ENCODE peak calls at places on chromosome X, in ten cellular contexts. X is foreskin fibroblast, Z is suprapubic skin, B is prostate gland, Y is GM20000, Q is fibroblast of pulmonary artery, T is kidney epithelial cell, O is WERI-Rb-1, C is neural crest cell, P is B cell. S is an unnamed sample.

GRCh38 chrX:115564243-115564642 is 3.3 kb downstream of the PLS3 start:
- DNase-seq in X (peak), Z (no peak), B (no peak), Y (no peak), Q (no peak), T (no peak), O (no peak), C (no peak), P (no peak), S (no peak)

GRCh38 chrX:153557618-153558017 is 40.2 kb downstream of the ATP2B3 start:
- DNase-seq in X (no peak), Z (no peak), B (no peak), Y (no peak), Q (no peak), T (no peak), O (peak), C (no peak), P (no peak), S (no peak)

GRCh38 chrX:135170877-135171519 is at the start of gene CT55:
- DNase-seq in X (no peak), Z (no peak), B (no peak), Y (no peak), Q (no peak), T (no peak), O (peak), C (no peak), P (no peak), S (no peak)

GRCh38 chrX:31658360-31658759 is 586.5 kb upstream of the FTHL17 start:
- DNase-seq in X (peak), Z (no peak), B (no peak), Y (peak), Q (peak), T (no peak), O (no peak), C (no peak), P (no peak), S (no peak)

GRCh38 chrX:11792461-11793421 is 34.7 kb downstream of the MSL3 start:
- DNase-seq in X (no peak), Z (no peak), B (peak), Y (peak), Q (no peak), T (no peak), O (no peak), C (no peak), P (no peak), S (no peak)

GRCh38 chrX:150627957-150628356 is 59.5 kb downstream of the MTM1 start:
- DNase-seq in X (no peak), Z (no peak), B (no peak), Y (peak), Q (no peak), T (no peak), O (no peak), C (no peak), P (no peak), S (no peak)

GRCh38 chrX:123905334-123905733 is 45.5 kb downstream of the XIAP start:
- DNase-seq in X (no peak), Z (no peak), B (no peak), Y (no peak), Q (no peak), T (no peak), O (no peak), C (no peak), P (no peak), S (no peak)

GRCh38 chrX:111896148-111896547 is 20.2 kb downstream of the TRPC5OS start:
- DNase-seq in X (no peak), Z (no peak), B (no peak), Y (no peak), Q (no peak), T (no peak), O (no peak), C (no peak), P (no peak), S (no peak)

GRCh38 chrX:10030570-10030969 is 63.4 kb downstream of the CLDN34 start:
- DNase-seq in X (peak), Z (no peak), B (no peak), Y (no peak), Q (peak), T (peak), O (no peak), C (no peak), P (no peak), S (no peak)

GRCh38 chrX:149495573-149496071 is 9.5 kb downstream of the IDS start:
- DNase-seq in X (peak), Z (no peak), B (no peak), Y (no peak), Q (peak), T (peak), O (no peak), C (no peak), P (no peak), S (no peak)

GRCh38 chrX:11341274-11342256 is 48.4 kb downstream of the AMELX start:
- DNase-seq in X (peak), Z (peak), B (no peak), Y (peak), Q (peak), T (peak), O (no peak), C (no peak), P (peak), S (no peak)

GRCh38 chrX:65677954-65678469 is 10.6 kb downstream of the MSN start:
- DNase-seq in X (peak), Z (no peak), B (peak), Y (no peak), Q (peak), T (no peak), O (no peak), C (no peak), P (no peak), S (no peak)

GRCh38 chrX:16140983-16141382 is 17.6 kb downstream of the GRPR start:
- DNase-seq in X (peak), Z (no peak), B (no peak), Y (no peak), Q (no peak), T (no peak), O (no peak), C (no peak), P (no peak), S (no peak)

GRCh38 chrX:16140448-16140847 is 17.1 kb downstream of the GRPR start:
- DNase-seq in X (no peak), Z (no peak), B (no peak), Y (no peak), Q (no peak), T (no peak), O (no peak), C (no peak), P (no peak), S (no peak)

GRCh38 chrX:16138108-16138427 is 14.7 kb downstream of the GRPR start:
- DNase-seq in X (no peak), Z (no peak), B (no peak), Y (no peak), Q (peak), T (no peak), O (no peak), C (no peak), P (no peak), S (no peak)

GRCh38 chrX:16136080-16136479 is 12.7 kb downstream of the GRPR start:
- DNase-seq in X (peak), Z (no peak), B (no peak), Y (no peak), Q (no peak), T (no peak), O (no peak), C (no peak), P (no peak), S (no peak)

DNA sequence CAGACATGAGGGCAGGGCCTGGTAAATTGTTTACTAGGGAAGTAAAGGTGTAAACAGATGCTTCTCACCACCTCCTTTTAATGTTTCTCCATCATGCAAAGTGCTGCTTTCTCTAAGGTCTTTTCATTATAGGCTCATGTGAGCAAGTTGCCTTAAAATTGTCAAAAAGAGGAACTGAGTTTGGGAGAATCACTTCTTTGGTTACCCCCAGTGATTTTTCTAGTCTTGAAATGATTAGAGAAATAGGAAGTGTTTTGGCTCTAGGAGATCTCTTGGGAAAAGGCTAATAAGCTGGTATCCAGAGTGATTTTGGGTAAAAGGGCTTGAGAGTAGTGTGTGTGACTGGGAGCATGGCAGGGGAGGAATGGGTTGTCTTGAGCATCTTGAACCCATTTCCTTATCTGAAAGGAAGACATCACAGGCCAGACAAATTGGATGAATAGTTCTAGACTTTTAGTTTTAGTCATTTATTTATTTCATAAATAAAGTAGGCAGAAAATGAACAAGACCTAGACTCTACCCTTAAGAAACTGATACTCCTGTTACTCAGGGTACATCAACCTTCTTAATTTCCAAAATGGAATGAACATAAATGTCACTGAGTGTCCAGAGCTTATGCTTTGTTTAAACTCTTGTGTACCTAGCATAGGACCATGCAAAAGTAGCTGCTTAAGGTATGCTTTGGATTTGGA is 14.2 kb downstream of the GRPR start:
- DNase-seq in X (no peak), Z (no peak), B (no peak), Y (peak), Q (no peak), T (no peak), O (no peak), C (no peak), P (no peak), S (no peak)
- TF ChIP-seq CTCF in X (no peak), Z (no peak), B (no peak), Y (no peak), Q (no peak), T (no peak), O (no peak), C (no peak), P (no peak), S (no peak)

GRCh38 chrX:140439455-140439854 is 65.4 kb downstream of the SOX3 start:
- DNase-seq in X (no peak), Z (no peak), B (no peak), Y (no peak), Q (no peak), T (no peak), O (no peak), C (peak), P (no peak), S (peak)
- TF ChIP-seq CTCF in X (no peak), Z (no peak), B (no peak), Y (no peak), Q (no peak), T (no peak), O (no peak), C (no peak), P (no peak), S (no peak)

GRCh38 chrX:108763559-108763958 is 27.2 kb upstream of the IRS4 start:
- DNase-seq in X (no peak), Z (no peak), B (no peak), Y (no peak), Q (no peak), T (no peak), O (no peak), C (no peak), P (no peak), S (no peak)
- TF ChIP-seq CTCF in X (no peak), Z (no peak), B (no peak), Y (no peak), Q (no peak), T (no peak), O (no peak), C (no peak), P (no peak), S (no peak)

GRCh38 chrX:75038925-75039324 is 113.7 kb upstream of the NEXMIF start:
- DNase-seq in X (peak), Z (no peak), B (no peak), Y (peak), Q (peak), T (no peak), O (peak), C (no peak), P (no peak), S (no peak)
- TF ChIP-seq CTCF in X (no peak), Z (no peak), B (no peak), Y (no peak), Q (peak), T (no peak), O (peak), C (peak), P (no peak), S (no peak)

GRCh38 chrX:106035064-106035463 is 3.5 kb downstream of the SERPINA7 start:
- DNase-seq in X (no peak), Z (no peak), B (no peak), Y (no peak), Q (peak), T (no peak), O (no peak), C (no peak), P (no peak), S (no peak)
- TF ChIP-seq CTCF in X (no peak), Z (no peak), B (no peak), Y (no peak), Q (peak), T (peak), O (peak), C (peak), P (no peak), S (no peak)